ENCODE peak calls at places on chromosomes 7 and 10, in nine cellular contexts. Q, Y, R, J, I, B, S, X and O are unnamed samples.
A peak's percentile ranks its signal among the peaks of the same experiment; 100 is the strongest.

GRCh38 chr10:70894416-70894815 is 6.1 kb upstream of the PCBD1 start:
- DNase-seq in Q (no peak), Y (no peak), R (no peak), J (no peak), I (no peak), B (no peak), S (no peak), X (no peak), O (no peak)

GRCh38 chr7:137790828-137791227 is 55.9 kb downstream of the DGKI start:
- DNase-seq in Q (no peak), Y (no peak), R (no peak), J (no peak), I (no peak), B (no peak), S (no peak), X (no peak), O (no peak)

GRCh38 chr10:87966454-87966853 is 103.0 kb downstream of the PTEN start:
- DNase-seq in Q (no peak), Y (no peak), R (no peak), J (no peak), I (no peak), B (no peak), S (no peak), X (no peak), O (peak; percentile 23)

GRCh38 chr10:34295142-34295548 is 520.0 kb downstream of the PARD3 start:
- DNase-seq in Q (no peak), Y (no peak), R (no peak), J (no peak), I (no peak), B (no peak), S (no peak), X (peak; percentile 82), O (no peak)

GRCh38 chr10:70760271-70760787 is 24.8 kb downstream of the TBATA start:
- DNase-seq in Q (no peak), Y (no peak), R (no peak), J (no peak), I (no peak), B (no peak), S (no peak), X (peak; percentile 66), O (no peak)

GRCh38 chr10:42988517-42989395 is 88.1 kb upstream of the RET start:
- DNase-seq in Q (no peak), Y (no peak), R (peak; percentile 10), J (no peak), I (no peak), B (no peak), S (no peak), X (peak; percentile 60), O (no peak)

GRCh38 chr10:22322663-22323160 is 1.8 kb downstream of the BMI1 start:
- DNase-seq in Q (no peak), Y (no peak), R (no peak), J (no peak), I (no peak), B (no peak), S (no peak), X (no peak), O (no peak)

GRCh38 chr7:55533050-55533728 is 39.1 kb downstream of the VOPP1 start:
- DNase-seq in Q (no peak), Y (peak; percentile 70), R (no peak), J (peak; percentile 76), I (peak; percentile 66), B (no peak), S (peak; percentile 56), X (no peak), O (no peak)

GRCh38 chr7:83429493-83429892 is 219.4 kb downstream of the SEMA3E start:
- DNase-seq in Q (no peak), Y (no peak), R (no peak), J (no peak), I (no peak), B (peak; percentile 70), S (no peak), X (no peak), O (no peak)

GRCh38 chr7:70189776-70190175 is 591.5 kb downstream of the AUTS2 start:
- DNase-seq in Q (no peak), Y (no peak), R (no peak), J (no peak), I (no peak), B (no peak), S (no peak), X (no peak), O (no peak)

GRCh38 chr7:158587425-158588084 is at the start of gene PTPRN2:
- DNase-seq in Q (peak; percentile 76), Y (peak; percentile 42), R (peak; percentile 84), J (peak; percentile 53), I (peak; percentile 52), B (peak; percentile 82), S (no peak), X (peak; percentile 75), O (peak; percentile 68)

GRCh38 chr10:126128581-126128980 is 232.2 kb downstream of the FANK1 start:
- DNase-seq in Q (no peak), Y (no peak), R (no peak), J (no peak), I (no peak), B (no peak), S (no peak), X (no peak), O (no peak)

GRCh38 chr7:35971133-35971995 is 170.5 kb downstream of the SEPTIN7 start:
- DNase-seq in Q (peak; percentile 77), Y (no peak), R (no peak), J (no peak), I (no peak), B (no peak), S (no peak), X (no peak), O (no peak)